ENCODE peak calls at places on chromosomes 3 and 15, in six cellular contexts. X, W, S, J, C and L are unnamed samples.

GRCh38 chr3:48507256-48508061 is 3.5 kb upstream of the SHISA5 start:
- DNase-seq in X (peak), W (peak), S (no peak), J (no peak), C (peak), L (peak)

GRCh38 chr3:187963677-187964385 is 190.1 kb upstream of the LPP start:
- DNase-seq in X (no peak), W (no peak), S (no peak), J (no peak), C (no peak), L (no peak)

GRCh38 chr15:91128028-91128427 is 28.0 kb downstream of the SV2B start:
- DNase-seq in X (no peak), W (no peak), S (no peak), J (no peak), C (no peak), L (no peak)

GRCh38 chr15:32979710-32980109 is 214.8 kb downstream of the FMN1 start:
- DNase-seq in X (no peak), W (peak), S (no peak), J (no peak), C (no peak), L (no peak)

GRCh38 chr3:149314807-149315578 is 18.4 kb downstream of the TM4SF18 start:
- DNase-seq in X (no peak), W (peak), S (no peak), J (no peak), C (no peak), L (no peak)

GRCh38 chr3:31957106-31957505 is 24.0 kb downstream of the OSBPL10 start:
- DNase-seq in X (no peak), W (no peak), S (no peak), J (no peak), C (no peak), L (no peak)

GRCh38 chr3:192845196-192845855 is 72.3 kb downstream of the MB21D2 start:
- DNase-seq in X (no peak), W (peak), S (no peak), J (no peak), C (no peak), L (no peak)

GRCh38 chr15:90402230-90402629 is 14.2 kb downstream of the IQGAP1 start:
- DNase-seq in X (no peak), W (peak), S (no peak), J (no peak), C (no peak), L (no peak)

GRCh38 chr3:14605070-14605469 is 46.5 kb upstream of the CCDC174 start:
- DNase-seq in X (no peak), W (peak), S (no peak), J (no peak), C (no peak), L (no peak)

GRCh38 chr15:57743424-57743823 is 36.9 kb downstream of the POLR2M start:
- DNase-seq in X (no peak), W (no peak), S (no peak), J (no peak), C (no peak), L (no peak)

GRCh38 chr3:49771340-49771938 is 14.9 kb downstream of the IP6K1 start:
- DNase-seq in X (no peak), W (no peak), S (no peak), J (no peak), C (no peak), L (no peak)

GRCh38 chr15:78129098-78130011 is 1.9 kb downstream of the CIB2 start:
- DNase-seq in X (no peak), W (peak), S (no peak), J (no peak), C (peak), L (no peak)

GRCh38 chr3:71218508-71218907 is 365.0 kb downstream of the FOXP1 start:
- DNase-seq in X (no peak), W (no peak), S (no peak), J (no peak), C (no peak), L (no peak)

GRCh38 chr3:14404396-14405119 is 2.2 kb downstream of the SLC6A6 start:
- DNase-seq in X (no peak), W (no peak), S (no peak), J (no peak), C (no peak), L (no peak)

GRCh38 chr15:74664028-74664616 is 31.7 kb downstream of the EDC3 start:
- DNase-seq in X (no peak), W (peak), S (no peak), J (no peak), C (peak), L (peak)

GRCh38 chr3:108305484-108306172 is 9.3 kb downstream of the HHLA2 start:
- DNase-seq in X (no peak), W (no peak), S (no peak), J (no peak), C (peak), L (no peak)

GRCh38 chr3:42852443-42852842 is 23.2 kb downstream of the CYP8B1 start:
- DNase-seq in X (no peak), W (no peak), S (no peak), J (no peak), C (no peak), L (no peak)

GRCh38 chr3:58021962-58022361 is 13.7 kb downstream of the FLNB start:
- DNase-seq in X (no peak), W (no peak), S (no peak), J (no peak), C (no peak), L (no peak)

GRCh38 chr3:197001106-197001971 is 28.3 kb downstream of the MELTF start:
- DNase-seq in X (no peak), W (no peak), S (no peak), J (peak), C (no peak), L (no peak)

GRCh38 chr15:69099976-69100375 is 60.5 kb upstream of the GLCE start:
- DNase-seq in X (no peak), W (no peak), S (no peak), J (no peak), C (no peak), L (no peak)

GRCh38 chr3:50405249-50405648 is 45.9 kb upstream of the TMEM115 start:
- DNase-seq in X (no peak), W (peak), S (no peak), J (no peak), C (no peak), L (no peak)

GRCh38 chr3:132344666-132345280 is 27.6 kb downstream of the ACP3 start:
- DNase-seq in X (no peak), W (peak), S (no peak), J (no peak), C (no peak), L (no peak)

GRCh38 chr3:41701196-41701698 is 260.7 kb downstream of the ULK4 start:
- DNase-seq in X (no peak), W (no peak), S (no peak), J (no peak), C (no peak), L (no peak)

GRCh38 chr15:80778964-80779657 is at the start of gene CEMIP:
- DNase-seq in X (no peak), W (peak), S (no peak), J (peak), C (peak), L (peak)

GRCh38 chr3:66014056-66014455 is 24.7 kb downstream of the MAGI1 start:
- DNase-seq in X (no peak), W (no peak), S (no peak), J (no peak), C (no peak), L (no peak)

GRCh38 chr15:96232335-96232734 is 98.2 kb upstream of the NR2F2 start:
- DNase-seq in X (no peak), W (no peak), S (no peak), J (no peak), C (peak), L (no peak)

GRCh38 chr3:190505381-190506003 is 8.4 kb upstream of the IL1RAP start:
- DNase-seq in X (no peak), W (no peak), S (no peak), J (no peak), C (no peak), L (no peak)

GRCh38 chr3:161142486-161142885 is 37.3 kb upstream of the B3GALNT1 start:
- DNase-seq in X (no peak), W (peak), S (no peak), J (no peak), C (no peak), L (no peak)

GRCh38 chr3:104805042-104805441 is 561.7 kb upstream of the ALCAM start:
- DNase-seq in X (no peak), W (no peak), S (no peak), J (no peak), C (no peak), L (no peak)

GRCh38 chr3:183490653-183491052 is 62.2 kb upstream of the MCF2L2 start:
- DNase-seq in X (no peak), W (peak), S (no peak), J (no peak), C (no peak), L (no peak)

GRCh38 chr3:99845335-99845734 is 27.7 kb downstream of the CMSS1 start:
- DNase-seq in X (no peak), W (no peak), S (no peak), J (no peak), C (no peak), L (no peak)

GRCh38 chr3:132448211-132448961 is 31.1 kb downstream of the DNAJC13 start:
- DNase-seq in X (no peak), W (peak), S (no peak), J (peak), C (no peak), L (no peak)

GRCh38 chr3:138412821-138413531 is 21.4 kb upstream of the ESYT3 start:
- DNase-seq in X (no peak), W (no peak), S (no peak), J (no peak), C (no peak), L (no peak)

GRCh38 chr3:37163262-37164020 is 10.9 kb downstream of the LRRFIP2 start:
- DNase-seq in X (no peak), W (peak), S (no peak), J (no peak), C (no peak), L (no peak)

GRCh38 chr3:50806806-50807205 is 132.1 kb downstream of the DOCK3 start:
- DNase-seq in X (no peak), W (peak), S (no peak), J (no peak), C (no peak), L (no peak)

GRCh38 chr15:68299436-68299835 is 21.9 kb downstream of the FEM1B start:
- DNase-seq in X (no peak), W (peak), S (no peak), J (no peak), C (no peak), L (no peak)